ENCODE peak calls at places on chromosomes 7 and 10, in six cellular contexts. D, I, L, A, K and W are unnamed samples.

GRCh38 chr10:125257521-125258105 is 97.2 kb upstream of the CTBP2 start:
- DNase-seq in D (no peak), I (no peak), L (no peak), A (no peak), K (peak), W (peak)

GRCh38 chr10:78567680-78568453 is 500.9 kb upstream of the ZMIZ1 start:
- DNase-seq in D (peak), I (no peak), L (no peak), A (no peak), K (no peak), W (no peak)

GRCh38 chr10:86785021-86785420 is 28.6 kb downstream of the BMPR1A start:
- DNase-seq in D (no peak), I (no peak), L (no peak), A (no peak), K (no peak), W (no peak)

GRCh38 chr7:3835102-3835501 is 534.0 kb downstream of the SDK1 start:
- DNase-seq in D (peak), I (no peak), L (no peak), A (no peak), K (no peak), W (no peak)

GRCh38 chr10:13922591-13922990 is 335.8 kb downstream of the PRPF18 start:
- DNase-seq in D (peak), I (no peak), L (no peak), A (no peak), K (no peak), W (peak)

GRCh38 chr7:65279795-65280194 is 93.9 kb upstream of the ZNF92 start:
- DNase-seq in D (no peak), I (no peak), L (no peak), A (no peak), K (no peak), W (no peak)

GRCh38 chr7:9504678-9505077 is 1071.3 kb downstream of the NXPH1 start:
- DNase-seq in D (no peak), I (no peak), L (no peak), A (no peak), K (no peak), W (no peak)

GRCh38 chr7:157875230-157876179 is 538.7 kb downstream of the DNAJB6 start:
- DNase-seq in D (peak), I (no peak), L (peak), A (peak), K (peak), W (peak)

GRCh38 chr7:150514748-150515222 is at the start of gene GIMAP7:
- DNase-seq in D (no peak), I (peak), L (no peak), A (no peak), K (no peak), W (no peak)

GRCh38 chr10:99981581-99982199 is 28.1 kb downstream of the DNMBP start:
- DNase-seq in D (no peak), I (no peak), L (no peak), A (no peak), K (no peak), W (peak)

GRCh38 chr7:55502988-55503514 is 69.3 kb downstream of the VOPP1 start:
- DNase-seq in D (no peak), I (peak), L (no peak), A (peak), K (peak), W (no peak)

GRCh38 chr10:1652151-1652550 is 85.2 kb downstream of the ADARB2 start:
- DNase-seq in D (no peak), I (no peak), L (no peak), A (no peak), K (peak), W (no peak)

GRCh38 chr7:140059288-140060242 is 3.2 kb downstream of the PARP12 start:
- DNase-seq in D (peak), I (no peak), L (peak), A (no peak), K (peak), W (peak)

GRCh38 chr10:68224810-68225209 is 7.1 kb downstream of the ATOH7 start:
- DNase-seq in D (peak), I (no peak), L (no peak), A (no peak), K (no peak), W (peak)

GRCh38 chr7:101470668-101471067 is 108.0 kb downstream of the COL26A1 start:
- DNase-seq in D (no peak), I (no peak), L (no peak), A (no peak), K (no peak), W (no peak)

GRCh38 chr7:135392701-135393100 is 117.2 kb downstream of the CNOT4 start:
- DNase-seq in D (no peak), I (no peak), L (no peak), A (no peak), K (no peak), W (no peak)

GRCh38 chr10:126844406-126844805 is 60.8 kb upstream of the DOCK1 start:
- DNase-seq in D (no peak), I (no peak), L (no peak), A (no peak), K (no peak), W (peak)

GRCh38 chr10:3193751-3194150 is 21.2 kb upstream of the PITRM1 start:
- DNase-seq in D (no peak), I (no peak), L (no peak), A (no peak), K (no peak), W (no peak)

GRCh38 chr7:27779873-27780272 is 39.9 kb downstream of the TAX1BP1 start:
- DNase-seq in D (no peak), I (no peak), L (no peak), A (no peak), K (no peak), W (peak)

GRCh38 chr7:159147246-159147645 is 2.6 kb upstream of the VIPR2 start:
- DNase-seq in D (no peak), I (no peak), L (no peak), A (no peak), K (no peak), W (no peak)
- TF ChIP-seq EZH2phosphoT487 in D (no peak), I (no peak), L (no peak), A (no peak), K (no peak), W (no peak)

DNA sequence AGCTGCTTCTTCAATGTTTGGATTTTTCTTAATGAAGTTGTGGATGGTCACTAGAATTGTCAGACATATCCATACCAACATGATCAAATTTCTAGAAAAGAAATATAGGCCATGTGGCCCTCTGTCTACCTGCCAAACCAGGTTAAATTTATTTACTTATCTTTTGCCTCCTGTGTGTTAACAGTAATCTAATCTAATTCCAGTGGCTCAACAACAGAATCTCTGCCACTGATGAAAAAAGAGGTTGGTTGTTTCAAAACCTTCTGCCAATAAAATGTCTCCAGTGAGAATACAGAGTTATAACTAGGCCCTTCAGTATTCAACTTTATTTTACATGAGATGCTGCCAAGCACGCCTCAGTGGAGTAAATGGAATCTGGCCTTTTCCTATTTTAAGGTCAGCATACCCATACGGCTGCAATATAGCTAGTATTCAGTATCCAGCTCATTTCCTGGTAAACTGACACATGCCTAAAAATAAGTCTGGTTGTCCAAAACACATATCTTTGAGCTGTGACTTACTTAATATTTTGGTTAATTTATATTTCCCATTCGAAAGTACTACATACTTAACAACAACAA is 16.3 kb downstream of the AP3M1 start:
- DNase-seq in D (no peak), I (no peak), L (no peak), A (no peak), K (no peak), W (no peak)
- TF ChIP-seq EZH2phosphoT487 in D (no peak), I (no peak), L (no peak), A (no peak), K (no peak), W (no peak)

GRCh38 chr10:62993121-62993520 is 140.0 kb upstream of the NRBF2 start:
- DNase-seq in D (peak), I (no peak), L (no peak), A (no peak), K (no peak), W (peak)

GRCh38 chr10:62996925-62997324 is 136.2 kb upstream of the NRBF2 start:
- DNase-seq in D (no peak), I (no peak), L (no peak), A (no peak), K (no peak), W (no peak)

GRCh38 chr10:62990126-62990525 is 143.0 kb upstream of the NRBF2 start:
- DNase-seq in D (peak), I (no peak), L (no peak), A (no peak), K (no peak), W (peak)

GRCh38 chr10:62992145-62992721 is 140.9 kb upstream of the NRBF2 start:
- DNase-seq in D (peak), I (no peak), L (no peak), A (no peak), K (no peak), W (peak)
- TF ChIP-seq EZH2phosphoT487 in D (no peak), I (no peak), L (no peak), A (no peak), K (no peak), W (no peak)

GRCh38 chr10:69769395-69769989 is 32.2 kb upstream of the COL13A1 start:
- DNase-seq in D (peak), I (no peak), L (peak), A (no peak), K (no peak), W (peak)
- TF ChIP-seq EZH2phosphoT487 in D (no peak), I (no peak), L (no peak), A (no peak), K (no peak), W (no peak)

GRCh38 chr10:88209231-88209630 is 345.8 kb downstream of the PTEN start:
- DNase-seq in D (no peak), I (no peak), L (no peak), A (no peak), K (no peak), W (no peak)

GRCh38 chr10:88212069-88212468 is 348.6 kb downstream of the PTEN start:
- DNase-seq in D (no peak), I (no peak), L (no peak), A (no peak), K (no peak), W (no peak)

GRCh38 chr10:88211230-88211629 is 347.8 kb downstream of the PTEN start:
- DNase-seq in D (no peak), I (no peak), L (no peak), A (no peak), K (no peak), W (no peak)

GRCh38 chr10:88207121-88207546 is 343.7 kb downstream of the PTEN start:
- DNase-seq in D (no peak), I (no peak), L (no peak), A (no peak), K (no peak), W (no peak)

DNA sequence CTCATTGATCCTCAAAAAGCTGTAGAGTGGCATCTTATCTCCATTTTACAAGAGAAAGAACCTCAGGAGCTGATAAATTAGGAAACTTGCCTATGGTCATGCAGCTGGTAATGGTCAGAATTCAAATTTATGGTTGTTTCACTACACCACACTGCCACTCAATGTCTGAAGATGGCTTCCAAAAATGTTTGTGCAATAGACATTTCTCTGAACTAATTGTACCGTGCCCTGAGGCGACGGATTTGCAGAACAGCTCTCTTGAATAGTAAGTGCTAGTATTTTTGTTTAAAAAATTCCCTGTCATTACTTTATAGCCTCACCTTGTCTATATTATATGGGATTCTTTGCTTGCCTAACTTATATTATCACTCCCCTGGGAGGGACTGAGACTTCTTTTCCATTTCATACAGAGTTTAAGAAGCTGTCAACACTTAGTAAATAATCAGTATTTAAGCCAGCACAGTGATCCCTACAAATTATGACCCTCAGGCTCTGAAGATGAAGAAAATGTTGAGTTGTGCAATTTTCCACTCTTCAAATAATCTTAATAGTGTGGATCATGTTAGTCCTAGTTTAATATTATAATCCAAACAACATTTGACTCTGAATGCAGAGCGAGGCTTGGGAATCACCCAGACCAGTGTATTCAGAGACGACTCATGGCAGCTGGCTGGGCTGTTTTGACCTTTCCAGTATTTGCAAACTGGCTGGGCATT is 346.6 kb downstream of the PTEN start:
- DNase-seq in D (no peak), I (no peak), L (no peak), A (no peak), K (no peak), W (peak)
- TF ChIP-seq EZH2phosphoT487 in D (no peak), I (no peak), L (no peak), A (no peak), K (no peak), W (no peak)

GRCh38 chr7:71649812-71650211 is 517.9 kb downstream of the GALNT17 start:
- DNase-seq in D (no peak), I (no peak), L (no peak), A (no peak), K (no peak), W (no peak)
- TF ChIP-seq EZH2phosphoT487 in D (no peak), I (no peak), L (no peak), A (no peak), K (no peak), W (no peak)

GRCh38 chr7:108146070-108146842 is 16.1 kb upstream of the LAMB4 start:
- DNase-seq in D (peak), I (peak), L (peak), A (peak), K (peak), W (peak)
- TF ChIP-seq EZH2phosphoT487 in D (no peak), I (no peak), L (no peak), A (no peak), K (no peak), W (no peak)

DNA sequence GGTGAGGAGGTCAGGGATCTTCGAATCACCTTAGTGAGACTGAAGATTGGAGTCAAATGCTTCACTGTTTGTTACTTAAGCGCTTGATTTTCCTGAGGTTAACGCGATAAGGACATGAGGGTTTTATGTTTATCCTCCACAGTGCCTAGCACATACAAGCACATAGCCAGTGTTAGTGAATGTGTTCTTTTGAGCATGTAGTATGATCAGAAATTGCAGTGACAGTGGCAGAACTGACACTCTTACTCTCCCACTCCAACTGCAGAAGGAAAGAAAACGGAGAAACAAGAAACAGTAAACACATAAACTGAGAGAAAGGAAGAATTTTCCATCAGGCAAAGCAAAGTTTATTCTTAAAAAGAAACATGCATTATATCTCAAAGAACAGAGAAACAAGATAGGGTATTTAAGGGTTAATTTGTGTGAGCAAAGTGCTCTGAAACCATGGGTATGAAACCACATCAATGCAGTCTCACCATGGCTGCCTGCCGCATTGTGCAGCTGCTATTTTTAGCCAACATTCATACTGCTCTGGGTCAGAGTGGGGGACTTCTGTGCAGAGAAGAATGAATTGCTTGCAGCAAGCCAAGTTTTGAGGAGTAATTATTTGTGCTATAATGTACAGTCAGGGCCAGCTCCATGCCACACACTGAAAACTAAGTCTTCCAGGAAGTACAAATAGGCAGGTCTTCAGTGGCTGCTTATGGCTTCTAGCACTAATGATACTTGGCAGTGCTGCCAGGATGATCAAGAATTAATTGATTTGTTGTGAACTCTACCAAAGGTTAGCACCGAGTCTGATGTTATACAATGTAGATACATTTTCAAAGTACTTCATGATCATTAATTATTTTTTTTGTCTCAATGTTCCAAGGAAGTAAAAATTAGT is 152.0 kb downstream of the MACC1 start:
- DNase-seq in D (no peak), I (peak), L (peak), A (peak), K (no peak), W (peak)
- TF ChIP-seq EZH2phosphoT487 in D (no peak), I (no peak), L (no peak), A (no peak), K (no peak), W (no peak)